ENCODE peak calls at places on chromosome 10, in seven cellular contexts. C is HuH-7.5, Z is OCI-LY7, R is non-pigmented ciliary epithelial cell, J is T-helper 1 cell, O is SW480, K is IMR-90. M is an unnamed sample.

GRCh38 chr10:96638120-96638519 is 51.3 kb upstream of the TM9SF3 start:
- DNase-seq in C (no peak), K (no peak), Z (no peak), R (no peak), O (no peak), J (no peak), M (no peak)

GRCh38 chr10:117175215-117175900 is 21.9 kb upstream of the KCNK18 start:
- DNase-seq in O (peak), C (no peak), J (no peak), Z (no peak), R (no peak), K (no peak), M (no peak)

GRCh38 chr10:96524745-96525144 is 11.0 kb upstream of the TLL2 start:
- DNase-seq in C (no peak), J (no peak), K (no peak), R (no peak), O (no peak), Z (no peak), M (no peak)

GRCh38 chr10:5659702-5660528 is 6.5 kb downstream of the ASB13 start:
- DNase-seq in K (peak), Z (peak), O (peak), C (peak), R (no peak), J (no peak), M (no peak)

GRCh38 chr10:94065344-94065743 is 71.6 kb downstream of the PLCE1 start:
- DNase-seq in J (no peak), K (peak), Z (no peak), R (no peak), O (no peak), C (no peak), M (no peak)

GRCh38 chr10:8043569-8044306 is 10.8 kb upstream of the GATA3 start:
- DNase-seq in O (no peak), C (no peak), Z (no peak), J (no peak), K (no peak), R (no peak), M (no peak)

GRCh38 chr10:54914049-54914448 is 113.0 kb upstream of the PCDH15 start:
- DNase-seq in K (no peak), R (no peak), J (no peak), C (no peak), Z (no peak), O (no peak), M (no peak)

GRCh38 chr10:119668461-119668860 is 17.3 kb downstream of the BAG3 start:
- DNase-seq in K (no peak), Z (no peak), C (no peak), J (no peak), O (no peak), R (no peak), M (no peak)

GRCh38 chr10:81820418-81820817 is 54.6 kb upstream of the NRG3 start:
- DNase-seq in K (no peak), Z (no peak), R (no peak), C (peak), O (peak), J (no peak), M (peak)

M was measured in Jurkat, Clone E6-1.